ENCODE peak calls at places on chromosomes 1 and 21, in ten cellular contexts. A, U, Q, O, X, R, B, H, P and S are unnamed samples.

GRCh38 chr1:56056438-56057312 is 522.7 kb downstream of the PLPP3 start:
- DNase-seq in A (no peak), U (no peak), Q (no peak), O (no peak), X (no peak), R (peak), B (peak), H (no peak), P (no peak), S (no peak)

GRCh38 chr1:63010898-63011660 is 227.1 kb downstream of the ATG4C start:
- DNase-seq in A (no peak), U (no peak), Q (no peak), O (no peak), X (no peak), R (no peak), B (no peak), H (no peak), P (no peak), S (no peak)

GRCh38 chr1:42925132-42925769 is 33.4 kb downstream of the SLC2A1 start:
- DNase-seq in A (no peak), U (no peak), Q (no peak), O (no peak), X (no peak), R (no peak), B (no peak), H (no peak), P (no peak), S (no peak)

GRCh38 chr1:246304468-246305259 is 202.4 kb downstream of the SMYD3 start:
- DNase-seq in A (no peak), U (no peak), Q (no peak), O (no peak), X (no peak), R (no peak), B (no peak), H (no peak), P (no peak), S (no peak)

GRCh38 chr1:3168678-3169077 is 99.7 kb downstream of the PRDM16 start:
- DNase-seq in A (no peak), U (no peak), Q (no peak), O (no peak), X (no peak), R (no peak), B (no peak), H (no peak), P (no peak), S (no peak)

GRCh38 chr1:19309123-19309813 is 2.7 kb downstream of the AKR7A2 start:
- DNase-seq in A (no peak), U (no peak), Q (peak), O (peak), X (no peak), R (peak), B (peak), H (no peak), P (no peak), S (no peak)

GRCh38 chr21:43322805-43323204 is 104.1 kb downstream of the SIK1 start:
- DNase-seq in A (no peak), U (no peak), Q (no peak), O (no peak), X (no peak), R (no peak), B (no peak), H (no peak), P (no peak), S (no peak)

GRCh38 chr1:109399326-109399957 is 1.7 kb upstream of the SORT1 start:
- DNase-seq in A (no peak), U (no peak), Q (no peak), O (peak), X (no peak), R (peak), B (peak), H (no peak), P (no peak), S (no peak)

GRCh38 chr1:6785721-6786505 is 659 bp downstream of the CAMTA1 start:
- DNase-seq in A (peak), U (no peak), Q (no peak), O (no peak), X (peak), R (peak), B (peak), H (no peak), P (no peak), S (peak)
- TF ChIP-seq CTCF in A (no peak), U (peak), Q (no peak), O (peak), X (no peak), R (peak), B (no peak), H (peak), P (no peak), S (no peak)

DNA sequence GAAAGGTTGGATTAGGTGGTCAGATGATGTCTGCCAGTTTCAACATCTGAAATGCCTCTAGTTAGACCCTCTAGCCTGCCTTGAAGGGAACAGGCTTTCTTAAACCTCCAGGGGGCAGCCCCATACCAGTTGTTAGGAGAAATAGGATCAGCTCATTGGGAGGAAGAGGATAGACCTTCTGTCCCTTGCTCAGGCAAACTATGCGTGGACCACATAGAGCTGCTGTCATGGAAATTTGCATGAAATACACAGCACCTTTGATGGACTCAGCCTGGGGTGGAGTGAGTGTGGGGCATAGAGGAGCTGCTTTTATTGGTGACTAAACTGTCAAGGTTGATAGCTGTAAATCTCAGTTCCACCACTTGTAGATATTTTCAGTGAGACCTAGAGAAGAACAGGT is 38.4 kb upstream of the SPAG17 start:
- DNase-seq in A (peak), U (no peak), Q (no peak), O (no peak), X (no peak), R (no peak), B (no peak), H (no peak), P (no peak), S (no peak)
- TF ChIP-seq CTCF in A (peak), U (peak), Q (peak), O (peak), X (no peak), R (peak), B (no peak), H (peak), P (no peak), S (peak)

GRCh38 chr1:181779343-181779742 is 282.2 kb downstream of the ZNF648 start:
- DNase-seq in A (no peak), U (no peak), Q (no peak), O (no peak), X (no peak), R (no peak), B (no peak), H (no peak), P (no peak), S (no peak)
- TF ChIP-seq CTCF in A (no peak), U (no peak), Q (no peak), O (no peak), X (no peak), R (no peak), B (no peak), H (no peak), P (no peak), S (no peak)

GRCh38 chr1:150917387-150917786 is 8.8 kb upstream of the SETDB1 start:
- DNase-seq in A (no peak), U (no peak), Q (no peak), O (no peak), X (no peak), R (no peak), B (no peak), H (no peak), P (no peak), S (no peak)
- TF ChIP-seq CTCF in A (no peak), U (no peak), Q (no peak), O (no peak), X (no peak), R (no peak), B (no peak), H (no peak), P (no peak), S (no peak)

GRCh38 chr1:215605011-215605621 is 38.0 kb downstream of the KCTD3 start:
- DNase-seq in A (no peak), U (no peak), Q (no peak), O (no peak), X (no peak), R (no peak), B (peak), H (no peak), P (no peak), S (no peak)

GRCh38 chr1:215606036-215606435 is 38.9 kb downstream of the KCTD3 start:
- DNase-seq in A (no peak), U (no peak), Q (no peak), O (no peak), X (no peak), R (no peak), B (no peak), H (no peak), P (no peak), S (no peak)

GRCh38 chr1:215608646-215609045 is 41.5 kb downstream of the KCTD3 start:
- DNase-seq in A (no peak), U (no peak), Q (no peak), O (no peak), X (no peak), R (no peak), B (no peak), H (no peak), P (no peak), S (no peak)

GRCh38 chr1:215607412-215607811 is 40.3 kb downstream of the KCTD3 start:
- DNase-seq in A (no peak), U (no peak), Q (no peak), O (no peak), X (no peak), R (no peak), B (no peak), H (no peak), P (no peak), S (no peak)

DNA sequence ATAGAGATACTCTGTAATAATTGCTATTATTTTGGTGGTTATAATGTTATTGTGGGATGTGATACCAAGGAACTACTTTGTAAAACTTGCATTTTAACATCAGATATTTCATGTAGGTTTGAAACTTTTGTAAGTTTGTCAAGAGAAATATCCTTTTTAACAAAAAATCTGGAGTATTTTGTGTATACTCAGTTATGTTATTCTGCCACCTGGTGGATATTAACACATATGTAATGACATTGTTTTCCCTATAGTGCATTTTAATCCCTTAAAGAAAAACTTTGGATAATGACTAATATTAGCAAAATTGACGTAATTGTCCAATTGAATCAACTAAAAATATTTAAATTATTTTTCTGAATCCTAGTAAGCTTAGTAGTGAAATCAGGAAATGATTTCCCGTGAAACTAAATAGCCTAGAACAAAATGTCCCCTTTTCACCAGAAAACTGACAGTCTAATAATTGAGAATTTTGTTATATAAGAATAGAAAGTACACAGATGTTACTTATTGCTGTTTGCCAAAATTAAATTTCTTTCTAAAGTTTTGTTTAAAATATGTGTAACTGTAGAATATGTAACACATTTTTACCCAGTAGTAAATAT is 39.6 kb downstream of the KCTD3 start:
- DNase-seq in A (no peak), U (no peak), Q (no peak), O (no peak), X (no peak), R (no peak), B (peak), H (no peak), P (no peak), S (no peak)
- TF ChIP-seq CTCF in A (no peak), U (peak), Q (peak), O (peak), X (no peak), R (peak), B (peak), H (no peak), P (no peak), S (peak)

GRCh38 chr1:159945483-159946241 is at the start of gene IGSF9:
- DNase-seq in A (peak), U (no peak), Q (no peak), O (peak), X (peak), R (peak), B (peak), H (no peak), P (no peak), S (peak)
- TF ChIP-seq CTCF in A (peak), U (peak), Q (peak), O (peak), X (peak), R (peak), B (peak), H (peak), P (peak), S (peak)

DNA sequence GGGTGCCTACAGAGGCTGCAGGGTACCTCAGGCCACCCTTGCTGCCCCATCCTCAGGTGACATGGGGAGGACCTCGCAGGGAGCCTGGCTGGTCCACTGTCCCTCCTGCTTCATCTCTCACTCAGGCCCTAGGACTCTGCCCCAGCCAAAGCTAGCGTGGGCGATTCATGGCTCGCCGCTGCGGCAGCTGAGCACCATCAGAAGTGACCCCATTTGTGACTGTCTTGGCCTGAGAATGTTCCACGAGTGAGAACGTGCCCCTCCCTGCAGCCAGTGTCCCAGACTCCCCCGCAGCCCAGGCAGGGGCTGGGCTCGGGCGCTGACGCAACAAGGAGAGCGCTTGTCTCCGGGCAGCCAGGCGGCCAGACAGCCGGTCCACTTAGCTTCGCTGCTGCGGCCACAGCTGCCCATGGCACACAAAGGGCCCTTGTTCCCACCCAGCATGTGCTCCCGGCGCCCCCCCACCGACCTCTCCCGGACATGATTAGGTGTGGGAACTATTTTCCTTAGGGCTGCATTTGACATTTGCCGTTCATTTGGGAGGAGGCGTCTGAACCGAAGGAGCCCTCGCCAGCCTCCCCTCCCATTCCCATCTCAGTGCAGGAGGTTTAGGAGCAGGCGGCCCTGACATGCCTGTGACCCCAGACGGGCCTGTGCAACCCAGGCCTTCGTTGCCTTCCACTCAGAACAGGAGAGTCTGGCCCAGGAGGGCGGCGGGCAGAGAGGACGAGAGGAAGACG is 19.3 kb upstream of the POFUT2 start:
- DNase-seq in A (peak), U (no peak), Q (no peak), O (no peak), X (peak), R (peak), B (peak), H (no peak), P (no peak), S (no peak)
- TF ChIP-seq CTCF in A (no peak), U (no peak), Q (no peak), O (no peak), X (no peak), R (no peak), B (no peak), H (no peak), P (no peak), S (no peak)